ENCODE peak calls at places on chromosomes 3 and 15, in seven cellular contexts. D is K562, G is A549, J is ovary, A is suprapubic skin, T is H1, W is transverse colon. O is an unnamed sample.
A peak's percentile ranks its signal among the peaks of the same experiment; 100 is the strongest.

GRCh38 chr15:100253640-100254039 is 88.1 kb downstream of the ADAMTS17 start:
- DNase-seq in A (peak; percentile 20), J (no peak), W (no peak), T (no peak), D (no peak), G (no peak), O (no peak)

GRCh38 chr3:135329479-135329878 is 534.4 kb downstream of the EPHB1 start:
- DNase-seq in A (no peak), D (no peak), W (no peak), G (no peak), J (no peak), T (no peak), O (peak; percentile 81)

GRCh38 chr3:32685604-32686185 is 707 bp downstream of the CNOT10 start:
- DNase-seq in A (peak; percentile 79), T (no peak), W (no peak), J (no peak), D (no peak), G (peak; percentile 28), O (no peak)

GRCh38 chr15:68791431-68792283 is 29.0 kb downstream of the ANP32A start:
- DNase-seq in G (no peak), A (no peak), D (no peak), W (no peak), T (no peak), J (no peak), O (no peak)

GRCh38 chr15:41281236-41281635 is 50.2 kb downstream of the CHP1 start:
- DNase-seq in A (no peak), T (no peak), J (no peak), D (no peak), G (peak; percentile 10), W (no peak), O (no peak)

GRCh38 chr3:193851941-193852674 is 259.1 kb downstream of the OPA1 start:
- DNase-seq in G (no peak), J (no peak), W (no peak), D (no peak), T (no peak), A (no peak), O (no peak)

GRCh38 chr3:87041191-87041590 is 50.2 kb upstream of the VGLL3 start:
- DNase-seq in J (no peak), G (no peak), T (no peak), W (no peak), A (no peak), D (no peak), O (no peak)

GRCh38 chr15:66647358-66647757 is 54.7 kb upstream of the SMAD6 start:
- DNase-seq in D (no peak), A (no peak), T (no peak), J (peak; percentile 74), W (no peak), G (no peak), O (no peak)

GRCh38 chr3:188240189-188240981 is 86.4 kb downstream of the LPP start:
- DNase-seq in G (no peak), D (no peak), W (no peak), T (no peak), A (no peak), J (no peak), O (no peak)
- H3K4me1 ChIP-seq in G (peaks cover 81% of the 10 kb centered on the region), D (no peaks in the 10 kb centered on the region), W (peaks cover 69% of the 10 kb centered on the region), T (no peaks in the 10 kb centered on the region), A (peaks cover 22% of the 10 kb centered on the region), J (peaks cover 12% of the 10 kb centered on the region), O (peaks cover 99% of the 10 kb centered on the region)

GRCh38 chr3:11375333-11376076 is 103.3 kb downstream of the ATG7 start:
- DNase-seq in T (no peak), A (no peak), W (no peak), J (no peak), G (no peak), D (no peak), O (no peak)
- TF ChIP-seq EP300 in T (no peak), A (no peak), W (no peak), J (no peak), G (no peak), D (no peak), O (no peak)

GRCh38 chr3:185270956-185271332 is 17.1 kb upstream of the EHHADH start:
- DNase-seq in T (no peak), D (no peak), J (no peak), G (no peak), A (no peak), W (no peak), O (no peak)
- H3K4me3 ChIP-seq in T (no peak overlapping the region), D (no peak overlapping the region), J (no peak overlapping the region), G (no peak overlapping the region), A (no peak overlapping the region), W (no peak overlapping the region), O (no peak overlapping the region)

GRCh38 chr15:65369651-65370050 is 8.2 kb downstream of the IGDCC3 start:
- DNase-seq in G (no peak), W (no peak), J (no peak), D (no peak), T (no peak), A (no peak), O (no peak)
- H3K4me1 ChIP-seq in G (no peaks in the 10 kb centered on the region), W (no peaks in the 10 kb centered on the region), J (no peaks in the 10 kb centered on the region), D (no peaks in the 10 kb centered on the region), T (peaks cover 24% of the 10 kb centered on the region), A (no peaks in the 10 kb centered on the region), O (no peaks in the 10 kb centered on the region)

DNA sequence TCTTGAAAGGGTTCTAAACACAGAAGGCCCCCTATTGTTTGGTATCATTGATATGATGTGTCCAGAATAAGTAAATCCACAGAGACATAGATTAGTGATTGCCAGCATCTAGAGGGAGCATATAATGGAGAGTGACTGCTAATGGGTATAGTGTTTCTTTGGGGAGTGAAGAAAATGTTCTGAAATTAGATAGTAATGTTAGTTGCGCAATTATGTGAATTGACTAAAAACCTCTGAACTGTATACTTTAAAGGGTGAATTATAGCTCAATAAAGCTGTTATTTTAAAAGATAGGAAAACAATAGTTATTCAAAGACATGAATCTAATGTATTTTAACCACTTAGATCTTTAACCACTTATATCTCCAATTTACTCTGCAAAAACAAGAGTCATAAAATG is 6.0 kb downstream of the SPICE1 start:
- DNase-seq in J (no peak), A (no peak), D (no peak), G (no peak), W (no peak), T (no peak), O (no peak)
- TF ChIP-seq EP300 in J (no peak), A (no peak), D (no peak), G (no peak), W (no peak), T (no peak), O (no peak)

GRCh38 chr3:34056181-34056910 is 257.9 kb downstream of the PDCD6IP start:
- DNase-seq in T (no peak), J (no peak), A (no peak), G (no peak), D (no peak), W (no peak), O (no peak)
- H3K4me3 ChIP-seq in T (no peak overlapping the region), J (no peak overlapping the region), A (no peak overlapping the region), G (no peak overlapping the region), D (no peak overlapping the region), W (no peak overlapping the region), O (no peak overlapping the region)

DNA sequence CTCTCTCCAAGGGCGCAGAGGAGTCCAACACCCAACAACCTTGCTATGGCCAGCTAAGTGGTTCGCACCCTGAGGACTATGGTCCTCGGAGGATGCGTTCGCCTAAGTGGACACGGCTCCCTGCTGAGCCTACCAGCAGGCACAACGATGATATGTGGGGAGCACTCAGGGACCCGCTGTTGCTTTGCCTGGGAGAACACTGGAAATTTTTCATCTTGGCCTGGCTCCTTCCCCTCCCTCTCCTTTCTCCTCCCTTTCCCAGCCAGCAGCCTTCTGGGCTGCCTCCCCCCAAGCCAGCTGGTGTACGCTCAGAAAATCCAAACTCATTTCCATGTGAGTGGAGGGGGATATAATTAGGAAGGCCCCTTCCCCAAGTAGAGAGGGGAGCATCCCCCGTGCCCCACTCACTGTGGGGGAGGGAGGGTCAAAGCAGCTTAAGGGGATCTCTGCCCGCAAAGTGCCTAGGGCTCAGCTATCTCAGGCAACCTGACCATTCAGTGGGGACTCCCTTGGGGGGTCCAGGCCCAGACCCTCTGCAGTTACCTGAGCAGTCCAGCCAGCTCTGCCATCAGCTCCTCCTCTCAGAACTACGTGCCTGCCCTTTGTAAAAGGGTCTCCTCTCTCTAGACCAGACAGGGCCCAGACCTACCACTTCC is 630 bp upstream of the SEMA7A start:
- DNase-seq in J (no peak), W (no peak), A (no peak), D (no peak), T (no peak), G (no peak), O (no peak)
- H3K4me1 ChIP-seq in J (peaks cover 9% of the 10 kb centered on the region), W (peaks cover 16% of the 10 kb centered on the region), A (peaks cover 26% of the 10 kb centered on the region), D (peaks cover 61% of the 10 kb centered on the region), T (no peaks in the 10 kb centered on the region), G (peaks cover 10% of the 10 kb centered on the region), O (peaks cover 24% of the 10 kb centered on the region)

GRCh38 chr3:189167027-189167766 is 4.6 kb upstream of the TPRG1 start:
- DNase-seq in J (no peak), G (peak; percentile 8), W (peak; percentile 84), T (no peak), A (no peak), D (no peak), O (no peak)

GRCh38 chr3:189168711-189169110 is 3.1 kb upstream of the TPRG1 start:
- DNase-seq in T (no peak), G (no peak), D (no peak), W (no peak), A (no peak), J (no peak), O (peak; percentile 53)

GRCh38 chr3:189171707-189172106 is at the start of gene TPRG1:
- DNase-seq in A (no peak), J (no peak), W (no peak), T (no peak), D (no peak), G (no peak), O (no peak)

GRCh38 chr3:189170559-189170958 is 1.2 kb upstream of the TPRG1 start:
- DNase-seq in A (no peak), W (no peak), J (no peak), T (no peak), G (no peak), D (no peak), O (peak; percentile 87)

DNA sequence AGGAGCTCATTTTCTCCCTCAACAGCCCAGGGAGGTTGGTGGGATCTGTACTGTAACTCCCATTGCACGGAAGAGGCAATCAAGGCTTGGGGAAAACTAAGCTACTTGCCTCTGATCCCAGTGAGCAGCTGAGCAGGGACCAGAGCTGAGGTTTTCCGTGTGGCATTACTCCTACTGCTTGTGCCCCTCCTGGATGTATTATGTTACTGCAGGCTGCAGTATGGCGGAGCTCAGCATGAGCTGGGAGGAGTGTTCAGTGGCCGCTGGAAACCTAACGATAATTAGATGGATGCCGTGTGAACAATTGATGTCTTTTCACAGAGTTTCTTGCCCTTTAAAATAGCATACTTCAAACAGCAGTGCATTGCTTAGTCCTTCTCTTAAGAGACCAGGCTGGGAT is 2.0 kb upstream of the TPRG1 start:
- DNase-seq in J (no peak), A (no peak), D (no peak), W (no peak), T (no peak), G (no peak), O (peak; percentile 74)
- TF ChIP-seq EP300 in J (no peak), A (no peak), D (no peak), W (no peak), T (no peak), G (no peak), O (no peak)

GRCh38 chr15:91219203-91219602 is 119.1 kb downstream of the SV2B start:
- DNase-seq in W (no peak), G (no peak), A (no peak), J (no peak), D (no peak), T (no peak), O (no peak)
- H3K4me3 ChIP-seq in W (no peak overlapping the region), G (no peak overlapping the region), A (no peak overlapping the region), J (no peak overlapping the region), D (no peak overlapping the region), T (no peak overlapping the region), O (no peak overlapping the region)

GRCh38 chr3:197975311-197975710 is 15.3 kb downstream of the LMLN start:
- DNase-seq in T (no peak), W (no peak), G (no peak), A (no peak), D (no peak), J (no peak), O (no peak)
- H3K4me1 ChIP-seq in T (no peaks in the 10 kb centered on the region), W (no peaks in the 10 kb centered on the region), G (no peaks in the 10 kb centered on the region), A (no peaks in the 10 kb centered on the region), D (no peaks in the 10 kb centered on the region), J (no peaks in the 10 kb centered on the region), O (no peaks in the 10 kb centered on the region)